ENCODE peak calls at places on chromosomes 6 and 20, in five cellular contexts. W is left cardiac atrium; J is activated T-helper 17 cell treated with anti-CD3 and anti-CD28 coated beads, Interleukin-2, amount 50 U/mL, for 72 hours; S is upper lobe of right lung; L is Panc1. C is an unnamed sample.
A peak's percentile ranks its signal among the peaks of the same experiment; 100 is the strongest.

GRCh38 chr20:46683620-46683938 is 5.7 kb downstream of the TP53RK start:
- ATAC-seq in W (peak; percentile 14), J (no peak), S (no peak), L (no peak), C (no peak)

GRCh38 chr6:27168586-27169443 is 78.7 kb upstream of the PRSS16 start:
- ATAC-seq in W (no peak), J (no peak), S (no peak), L (peak; percentile 93), C (no peak)

GRCh38 chr6:137247724-137248123 is 28.5 kb upstream of the IFNGR1 start:
- ATAC-seq in W (no peak), J (no peak), S (no peak), L (no peak), C (no peak)

GRCh38 chr20:2814587-2815051 is at the start of gene C20orf141:
- ATAC-seq in W (peak; percentile 92), J (no peak), S (no peak), L (peak; percentile 66), C (no peak)

GRCh38 chr6:84522135-84522535 is 242.3 kb downstream of the TBX18 start:
- ATAC-seq in W (peak; percentile 96), J (peak; percentile 32), S (no peak), L (no peak), C (no peak)

GRCh38 chr6:136866872-136867416 is 44.6 kb downstream of the PEX7 start:
- ATAC-seq in W (peak; percentile 39), J (no peak), S (no peak), L (no peak), C (no peak)

GRCh38 chr6:128057541-128058335 is 156.9 kb upstream of the THEMIS start:
- ATAC-seq in W (no peak), J (no peak), S (no peak), L (no peak), C (no peak)

GRCh38 chr6:143963158-143963919 is 44.7 kb downstream of the PLAGL1 start:
- ATAC-seq in W (no peak), J (no peak), S (no peak), L (no peak), C (no peak)

GRCh38 chr20:17227669-17228623 is 1.1 kb downstream of the PCSK2 start:
- ATAC-seq in W (no peak), J (no peak), S (peak; percentile 18), L (no peak), C (no peak)

GRCh38 chr20:43840382-43841070 is 74.1 kb upstream of the TOX2 start:
- ATAC-seq in W (no peak), J (peak; percentile 34), S (no peak), L (peak; percentile 76), C (peak; percentile 55)

GRCh38 chr6:1372690-1373089 is 16.7 kb upstream of the FOXF2 start:
- ATAC-seq in W (no peak), J (no peak), S (no peak), L (no peak), C (no peak)

GRCh38 chr20:55528482-55528881 is 476.8 kb downstream of the CBLN4 start:
- ATAC-seq in W (no peak), J (no peak), S (no peak), L (no peak), C (no peak)

GRCh38 chr6:131636880-131637792 is at the start of gene ENPP3:
- ATAC-seq in W (no peak), J (no peak), S (no peak), L (no peak), C (no peak)

GRCh38 chr6:15264902-15265761 is 19.3 kb downstream of the JARID2 start:
- ATAC-seq in W (peak; percentile 56), J (no peak), S (peak; percentile 59), L (no peak), C (no peak)

GRCh38 chr6:19210849-19211590 is 626.1 kb upstream of the ID4 start:
- ATAC-seq in W (no peak), J (no peak), S (peak; percentile 43), L (no peak), C (no peak)

GRCh38 chr6:17983712-17984111 is 3.7 kb downstream of the KIF13A start:
- ATAC-seq in W (no peak), J (no peak), S (peak; percentile 19), L (no peak), C (no peak)

GRCh38 chr20:59120491-59120890 is 43.1 kb upstream of the ZNF831 start:
- ATAC-seq in W (no peak), J (peak; percentile 49), S (peak; percentile 69), L (no peak), C (peak; percentile 6)

GRCh38 chr6:46690126-46690525 is 2.4 kb downstream of the TDRD6 start:
- ATAC-seq in W (no peak), J (no peak), S (no peak), L (no peak), C (no peak)

GRCh38 chr6:48419992-48420391 is 309.0 kb upstream of the PTCHD4 start:
- ATAC-seq in W (no peak), J (no peak), S (no peak), L (no peak), C (peak; percentile 21)

GRCh38 chr6:16544006-16544405 is 217.3 kb downstream of the ATXN1 start:
- ATAC-seq in W (peak; percentile 80), J (no peak), S (peak; percentile 55), L (no peak), C (no peak)

GRCh38 chr20:64256282-64256947 is 867 bp downstream of the PCMTD2 start:
- ATAC-seq in W (no peak), J (peak; percentile 15), S (no peak), L (no peak), C (no peak)

GRCh38 chr6:12148317-12148801 is 136.2 kb downstream of the HIVEP1 start:
- ATAC-seq in W (no peak), J (peak; percentile 19), S (no peak), L (peak; percentile 83), C (no peak)

GRCh38 chr6:78947962-78948361 is 80.6 kb downstream of the IRAK1BP1 start:
- ATAC-seq in W (no peak), J (no peak), S (no peak), L (no peak), C (no peak)

GRCh38 chr6:34226066-34226465 is 10.6 kb upstream of the HMGA1 start:
- ATAC-seq in W (no peak), J (no peak), S (no peak), L (no peak), C (no peak)

GRCh38 chr6:106204961-106205360 is 118.8 kb downstream of the PRDM1 start:
- ATAC-seq in W (no peak), J (peak; percentile 79), S (no peak), L (no peak), C (peak; percentile 22)

GRCh38 chr6:38775870-38776269 is 60.8 kb downstream of the DNAH8 start:
- ATAC-seq in W (no peak), J (no peak), S (no peak), L (no peak), C (no peak)

GRCh38 chr20:16498526-16499140 is 74.6 kb downstream of the KIF16B start:
- ATAC-seq in W (no peak), J (no peak), S (no peak), L (no peak), C (no peak)

GRCh38 chr6:126112171-126112632 is 125.9 kb downstream of the TRMT11 start:
- ATAC-seq in W (peak; percentile 81), J (no peak), S (no peak), L (no peak), C (no peak)

GRCh38 chr6:30060634-30060981 is 457 bp upstream of the POLR1H start:
- ATAC-seq in W (peak; percentile 21), J (peak; percentile 33), S (peak; percentile 54), L (peak; percentile 13), C (peak; percentile 24)